ENCODE peak calls at places on chromosome 7, in seven cellular contexts. H is neural progenitor cell, C is prostate gland, I is GM23248, V is psoas muscle, U is endodermal cell, J is astrocyte. T is an unnamed sample.
A peak's percentile ranks its signal among the peaks of the same experiment; 100 is the strongest.

GRCh38 chr7:33062023-33062781 is at the start of gene NT5C3A:
- DNase-seq in J (no peak), C (peak; percentile 20), I (peak; percentile 68), H (peak; percentile 71), U (peak; percentile 77), V (peak; percentile 15), T (peak; percentile 47)

GRCh38 chr7:131056007-131056406 is 271.7 kb upstream of the MKLN1 start:
- DNase-seq in U (no peak), V (no peak), I (peak; percentile 47), J (no peak), H (no peak), C (no peak), T (no peak)

GRCh38 chr7:88202278-88202677 is 17.6 kb downstream of the SRI start:
- DNase-seq in V (no peak), J (no peak), C (no peak), H (no peak), U (no peak), I (no peak), T (no peak)

GRCh38 chr7:20033621-20034200 is 183.5 kb downstream of the MACC1 start:
- DNase-seq in I (peak; percentile 97), U (no peak), C (no peak), H (no peak), J (peak; percentile 86), V (no peak), T (no peak)

GRCh38 chr7:46949270-46949931 is 632.5 kb downstream of the TNS3 start:
- DNase-seq in V (no peak), I (no peak), H (no peak), C (no peak), J (no peak), U (no peak), T (no peak)

GRCh38 chr7:95126053-95126709 is 198.2 kb downstream of the PON1 start:
- DNase-seq in H (no peak), J (no peak), I (no peak), U (no peak), C (no peak), V (no peak), T (no peak)

GRCh38 chr7:22821702-22822485 is 755 bp downstream of the TOMM7 start:
- DNase-seq in U (peak; percentile 65), V (no peak), H (peak; percentile 29), J (no peak), C (no peak), I (peak; percentile 44), T (peak; percentile 14)

GRCh38 chr7:112981966-112982365 is 104.7 kb downstream of the GPR85 start:
- DNase-seq in C (no peak), H (no peak), U (no peak), V (no peak), I (no peak), J (peak; percentile 34), T (no peak)

GRCh38 chr7:30365626-30366025 is 81.2 kb downstream of the ZNRF2 start:
- DNase-seq in U (no peak), V (no peak), I (peak; percentile 28), J (peak; percentile 26), H (no peak), C (no peak), T (no peak)

GRCh38 chr7:151754142-151754590 is 122.7 kb downstream of the PRKAG2 start:
- DNase-seq in U (peak; percentile 95), I (peak; percentile 99), H (peak; percentile 93), J (peak; percentile 99), V (peak; percentile 86), C (peak; percentile 83), T (peak; percentile 93)

GRCh38 chr7:30950197-30950596 is 13.6 kb upstream of the GHRHR start:
- DNase-seq in V (no peak), C (no peak), I (no peak), U (no peak), H (no peak), J (no peak), T (no peak)

GRCh38 chr7:43693687-43694398 is 35.5 kb downstream of the COA1 start:
- DNase-seq in C (no peak), J (peak; percentile 88), H (no peak), V (no peak), U (no peak), I (peak; percentile 77), T (peak; percentile 37)

GRCh38 chr7:18408461-18408860 is 87.1 kb upstream of the HDAC9 start:
- DNase-seq in I (peak; percentile 95), J (peak; percentile 91), U (no peak), H (no peak), C (no peak), V (no peak), T (peak; percentile 67)

GRCh38 chr7:19944363-19945120 is 171.1 kb upstream of the TMEM196 start:
- DNase-seq in U (no peak), I (no peak), V (no peak), H (no peak), J (peak; percentile 16), C (no peak), T (no peak)

GRCh38 chr7:35908305-35909223 is 107.7 kb downstream of the SEPTIN7 start:
- DNase-seq in C (no peak), H (peak; percentile 5), J (no peak), V (peak; percentile 40), U (no peak), I (no peak), T (no peak)

GRCh38 chr7:132743974-132744373 is 167.7 kb upstream of the PLXNA4 start:
- DNase-seq in I (no peak), J (no peak), C (no peak), H (no peak), U (no peak), V (no peak), T (no peak)

GRCh38 chr7:100209493-100209892 is 10.3 kb upstream of the PVRIG start:
- DNase-seq in C (no peak), J (no peak), H (no peak), I (no peak), V (no peak), U (no peak), T (no peak)

GRCh38 chr7:30148951-30149459 is 14.2 kb downstream of the MTURN start:
- DNase-seq in H (no peak), C (peak; percentile 50), U (no peak), I (no peak), J (no peak), V (no peak), T (peak; percentile 96)

GRCh38 chr7:100095704-100096103 is 5.5 kb downstream of the MCM7 start:
- DNase-seq in C (no peak), H (no peak), J (no peak), U (no peak), V (no peak), I (no peak), T (no peak)

GRCh38 chr7:138880881-138881577 is 83.0 kb upstream of the ATP6V0A4 start:
- DNase-seq in H (no peak), C (no peak), J (peak; percentile 84), I (peak; percentile 88), V (peak; percentile 50), U (no peak), T (no peak)

GRCh38 chr7:93620864-93621263 is 46.3 kb upstream of the CALCR start:
- DNase-seq in V (no peak), J (no peak), H (no peak), C (no peak), I (no peak), U (no peak), T (no peak)

GRCh38 chr7:120833551-120833950 is 24.4 kb downstream of the TSPAN12 start:
- DNase-seq in J (no peak), C (no peak), I (no peak), U (no peak), V (no peak), H (no peak), T (no peak)

GRCh38 chr7:131948434-131949053 is 392.1 kb upstream of the PODXL start:
- DNase-seq in H (peak; percentile 53), J (peak; percentile 34), V (peak; percentile 51), U (peak; percentile 61), C (peak; percentile 34), I (peak; percentile 55), T (no peak)

GRCh38 chr7:101916041-101916800 is 98.8 kb downstream of the CUX1 start:
- DNase-seq in J (no peak), C (no peak), U (no peak), I (no peak), H (no peak), V (no peak), T (no peak)

GRCh38 chr7:101919363-101920115 is 102.1 kb downstream of the CUX1 start:
- DNase-seq in I (no peak), U (no peak), C (no peak), J (no peak), V (no peak), H (no peak), T (no peak)

GRCh38 chr7:101916876-101917275 is 99.5 kb downstream of the CUX1 start:
- DNase-seq in C (no peak), V (no peak), J (no peak), U (no peak), I (no peak), H (no peak), T (no peak)

GRCh38 chr7:101918426-101918825 is 101.0 kb downstream of the CUX1 start:
- DNase-seq in V (no peak), U (no peak), J (no peak), H (no peak), C (no peak), I (no peak), T (no peak)

DNA sequence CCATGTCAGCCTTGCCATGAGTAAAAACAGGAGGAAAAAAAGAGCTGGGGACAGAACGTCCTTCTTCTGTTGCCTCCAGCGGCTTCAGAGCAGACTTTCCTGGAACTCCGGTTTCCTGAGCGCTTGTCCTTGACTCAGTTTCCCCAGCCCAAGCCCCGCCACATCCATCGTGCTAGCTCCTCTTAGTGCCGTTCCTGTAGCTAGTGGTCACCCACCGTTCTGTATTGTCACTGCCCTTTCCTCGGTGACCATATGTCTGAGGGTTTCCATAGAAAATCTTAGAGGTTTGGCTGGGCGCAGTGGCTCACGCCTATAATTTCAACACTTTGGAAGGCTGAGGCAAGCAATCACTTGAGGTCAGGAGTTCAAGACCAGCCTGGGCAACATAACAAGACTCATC is 100.1 kb downstream of the CUX1 start:
- DNase-seq in H (no peak), C (no peak), U (no peak), V (no peak), J (no peak), I (no peak), T (no peak)
- H3K27ac ChIP-seq in H (no peak overlapping the region), C (no peak overlapping the region), U (no peak overlapping the region), V (no peak overlapping the region), J (no peak overlapping the region), I (no peak overlapping the region), T (no peak overlapping the region)

GRCh38 chr7:5406957-5407930 is 16.4 kb downstream of the TNRC18 start:
- DNase-seq in J (no peak), H (peak; percentile 50), U (peak; percentile 96), C (no peak), I (no peak), V (no peak), T (peak; percentile 10)
- H3K4me3 ChIP-seq in J (no peak overlapping the region), H (no peak overlapping the region), U (peak overlapping the region; percentile 76), C (no peak overlapping the region), I (no peak overlapping the region), V (no peak overlapping the region), T (no peak overlapping the region)

DNA sequence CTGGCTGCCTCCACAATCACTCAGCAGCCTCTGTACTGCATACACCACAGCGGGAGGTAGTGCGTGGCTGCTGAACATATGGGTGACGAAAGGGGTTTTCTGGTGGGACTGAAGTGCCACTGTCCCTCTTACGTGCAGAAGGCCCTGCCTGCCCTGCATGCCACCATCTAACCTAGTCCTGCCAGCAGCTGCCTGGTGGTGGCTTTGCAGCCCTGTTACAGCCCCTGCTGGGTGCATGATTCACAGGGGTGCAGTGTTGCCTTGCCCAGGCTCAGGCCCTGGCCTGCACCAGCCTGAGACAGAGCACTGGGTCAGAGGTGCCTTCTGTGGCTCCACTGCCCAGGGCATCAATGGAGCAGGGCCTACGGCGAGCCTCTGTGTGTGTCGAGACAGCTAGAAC is 50.1 kb downstream of the SYPL1 start:
- DNase-seq in V (no peak), H (no peak), I (no peak), U (peak; percentile 33), C (no peak), J (no peak), T (peak; percentile 79)
- H3K27ac ChIP-seq in V (no peak overlapping the region), H (no peak overlapping the region), I (no peak overlapping the region), U (no peak overlapping the region), C (no peak overlapping the region), J (no peak overlapping the region), T (peak overlapping the region; percentile 84)

GRCh38 chr7:140231779-140232491 is 55.2 kb upstream of the KDM7A start:
- DNase-seq in U (peak; percentile 59), I (no peak), V (no peak), H (no peak), C (peak; percentile 79), J (no peak), T (no peak)
- H3K4me3 ChIP-seq in U (peak overlapping the region; percentile 84), I (peak overlapping the region; percentile 76), V (peak overlapping the region; percentile 67), H (peak overlapping the region; percentile 75), C (peak overlapping the region; percentile 46), J (peak overlapping the region; percentile 63), T (peak overlapping the region; percentile 50)

T was measured in PC-9.